ENCODE peak calls at places on chromosomes 16 and 17, in nine cellular contexts. H is heart left ventricle, V is stomach, I is sigmoid colon, P is A549, S is uterus, X is tibial nerve, G is GM12892, C is lower leg skin. T is an unnamed sample.
A peak's percentile ranks its signal among the peaks of the same experiment; 100 is the strongest.

GRCh38 chr16:86559802-86560305 is 4.8 kb upstream of the MTHFSD start:
- DNase-seq in H (no peak), V (no peak), I (no peak), P (no peak), S (no peak), X (no peak), G (no peak), C (no peak), T (no peak)

GRCh38 chr16:2840914-2841313 is 10.8 kb downstream of the ZG16B start:
- DNase-seq in H (no peak), V (no peak), I (peak; percentile 48), P (no peak), S (no peak), X (no peak), G (no peak), C (no peak), T (no peak)

GRCh38 chr17:7343250-7343649 is 6.9 kb downstream of the ACAP1 start:
- DNase-seq in H (no peak), V (no peak), I (no peak), P (no peak), S (no peak), X (no peak), G (no peak), C (no peak), T (no peak)

GRCh38 chr16:3461120-3461519 is 17.6 kb downstream of the NAA60 start:
- DNase-seq in H (no peak), V (no peak), I (no peak), P (no peak), S (no peak), X (no peak), G (no peak), C (no peak), T (no peak)

GRCh38 chr17:35578929-35579448 is 618 bp upstream of the PEX12 start:
- DNase-seq in H (no peak), V (no peak), I (no peak), P (no peak), S (no peak), X (no peak), G (no peak), C (no peak), T (no peak)

GRCh38 chr16:79685871-79686270 is 85.3 kb upstream of the MAF start:
- DNase-seq in H (no peak), V (no peak), I (no peak), P (no peak), S (no peak), X (no peak), G (no peak), C (no peak), T (no peak)

GRCh38 chr16:69859105-69859969 is 91.8 kb upstream of the CLEC18A start:
- DNase-seq in H (peak; percentile 47), V (peak; percentile 44), I (no peak), P (peak; percentile 57), S (no peak), X (no peak), G (no peak), C (no peak), T (no peak)

GRCh38 chr17:75844530-75845057 is 390 bp upstream of the UNC13D start:
- DNase-seq in H (no peak), V (peak; percentile 88), I (peak; percentile 71), P (peak; percentile 75), S (no peak), X (no peak), G (no peak), C (no peak), T (peak; percentile 90)

GRCh38 chr17:8740486-8740885 is 4.2 kb downstream of the CCDC42 start:
- DNase-seq in H (no peak), V (no peak), I (no peak), P (no peak), S (no peak), X (no peak), G (no peak), C (no peak), T (no peak)

GRCh38 chr17:39107141-39107540 is 44.3 kb downstream of the PLXDC1 start:
- DNase-seq in H (no peak), V (no peak), I (no peak), P (no peak), S (no peak), X (no peak), G (no peak), C (no peak), T (no peak)

GRCh38 chr17:39104657-39105056 is 46.8 kb downstream of the PLXDC1 start:
- DNase-seq in H (no peak), V (no peak), I (no peak), P (no peak), S (no peak), X (no peak), G (no peak), C (no peak), T (no peak)

GRCh38 chr17:39107973-39108372 is 43.5 kb downstream of the PLXDC1 start:
- DNase-seq in H (no peak), V (no peak), I (no peak), P (no peak), S (no peak), X (no peak), G (no peak), C (no peak), T (no peak)

GRCh38 chr17:39104046-39104445 is 47.4 kb downstream of the PLXDC1 start:
- DNase-seq in H (no peak), V (no peak), I (no peak), P (no peak), S (no peak), X (no peak), G (no peak), C (no peak), T (no peak)

DNA sequence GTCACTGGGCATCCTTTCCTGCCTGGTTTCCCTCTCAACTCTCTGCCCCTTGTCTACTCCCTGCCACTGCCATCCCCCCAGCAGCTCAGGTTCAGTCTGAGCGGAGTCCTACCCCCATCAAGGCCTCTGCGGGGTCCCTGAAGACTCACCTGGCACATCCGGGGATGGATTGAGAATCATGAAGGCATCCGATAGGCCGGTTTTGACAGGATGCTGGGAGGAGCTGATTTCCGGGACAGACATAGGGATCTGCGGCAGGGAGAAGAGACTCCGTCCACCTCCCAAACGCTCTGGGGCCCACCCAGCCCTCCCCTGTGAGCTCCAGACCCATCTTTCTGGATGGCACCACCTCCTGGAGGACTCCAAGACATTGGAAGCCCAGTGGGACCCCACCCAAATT is 45.7 kb downstream of the PLXDC1 start:
- DNase-seq in H (no peak), V (no peak), I (no peak), P (no peak), S (no peak), X (no peak), G (no peak), C (no peak), T (no peak)
- TF ChIP-seq POLR2A in H (no peak), V (no peak), I (no peak), P (no peak), S (no peak), X (no peak), G (no peak), C (no peak), T (no peak)

DNA sequence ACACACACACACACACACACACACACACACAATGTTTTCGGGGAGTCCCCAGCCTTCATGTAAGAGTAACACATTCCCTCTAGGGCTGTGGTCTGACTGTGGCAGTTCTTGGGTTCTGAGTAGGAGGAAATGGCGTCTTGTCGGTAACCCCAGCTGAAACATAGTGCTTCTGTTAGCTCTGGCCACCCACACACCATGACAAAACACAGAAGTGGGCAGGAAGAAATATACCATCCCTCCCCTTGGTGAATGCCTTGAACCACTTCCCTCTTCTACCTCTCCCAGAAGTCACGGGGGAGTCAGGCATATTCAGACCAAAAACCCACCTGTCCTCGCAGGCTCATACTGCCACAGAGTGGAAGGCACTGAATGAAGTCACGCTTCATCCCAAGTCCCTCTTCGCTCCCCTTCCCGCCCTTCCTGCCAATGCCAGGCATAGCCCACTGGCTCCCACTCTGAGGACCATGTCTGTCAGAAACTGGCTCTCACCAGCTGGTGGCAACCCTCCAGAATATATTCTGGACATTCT is 11.5 kb downstream of the SLC35B1 start:
- DNase-seq in H (no peak), V (no peak), I (no peak), P (no peak), S (no peak), X (no peak), G (no peak), C (no peak), T (no peak)
- TF ChIP-seq POLR2A in H (no peak), V (no peak), I (no peak), P (no peak), S (no peak), X (no peak), G (peak; percentile 40), C (no peak), T (no peak)

DNA sequence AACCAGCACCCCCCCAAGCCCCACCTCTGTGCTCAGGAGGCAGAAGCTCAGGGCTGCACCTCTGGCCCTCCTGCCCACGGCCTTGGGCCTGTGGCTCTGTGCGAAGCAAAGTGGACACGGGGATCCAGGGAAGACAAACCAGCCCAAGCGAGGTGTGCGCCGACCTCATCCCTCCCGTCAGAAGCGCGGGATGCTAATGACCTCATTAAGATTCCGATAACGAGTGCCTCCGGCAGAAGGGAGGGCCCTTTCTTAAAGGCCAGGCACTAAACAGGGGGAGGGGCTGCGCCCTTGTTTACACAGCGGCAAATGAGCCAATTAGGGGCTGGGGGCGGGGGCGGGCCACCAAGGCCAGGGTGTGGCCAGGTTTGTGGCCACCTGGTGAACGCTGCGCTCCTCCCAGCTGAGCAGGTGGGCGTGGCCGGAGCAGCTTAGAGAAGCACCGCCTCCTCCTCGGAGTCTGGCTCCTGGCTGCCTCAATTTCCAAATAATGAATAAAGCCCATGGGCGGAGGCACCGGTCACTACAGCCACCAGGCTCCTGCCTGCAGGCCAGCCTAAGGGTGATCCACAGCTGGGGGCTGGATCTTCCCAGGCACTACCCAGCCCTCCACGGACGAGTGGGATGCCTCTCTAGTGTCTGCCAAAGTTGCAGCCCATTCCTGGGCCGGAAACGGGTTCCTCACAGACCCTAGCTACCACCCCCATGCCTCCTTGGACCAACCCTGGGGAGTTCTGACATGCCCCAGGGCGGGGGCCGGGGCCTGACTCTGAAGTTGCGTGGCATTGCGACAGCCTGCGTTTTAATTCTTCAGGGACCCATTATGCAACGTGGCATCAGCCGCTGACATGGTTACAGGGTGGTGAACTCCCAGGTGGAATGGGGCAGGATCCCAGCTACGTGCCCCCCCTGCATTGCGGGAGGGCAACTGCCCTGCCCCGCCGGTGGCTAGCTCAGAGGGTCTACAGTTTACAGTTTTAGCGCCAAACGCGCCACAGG is 3.0 kb downstream of the CBX4 start:
- DNase-seq in H (no peak), V (peak; percentile 90), I (no peak), P (no peak), S (no peak), X (no peak), G (no peak), C (peak; percentile 52), T (no peak)
- TF ChIP-seq POLR2A in H (no peak), V (no peak), I (no peak), P (no peak), S (no peak), X (no peak), G (no peak), C (no peak), T (no peak)

DNA sequence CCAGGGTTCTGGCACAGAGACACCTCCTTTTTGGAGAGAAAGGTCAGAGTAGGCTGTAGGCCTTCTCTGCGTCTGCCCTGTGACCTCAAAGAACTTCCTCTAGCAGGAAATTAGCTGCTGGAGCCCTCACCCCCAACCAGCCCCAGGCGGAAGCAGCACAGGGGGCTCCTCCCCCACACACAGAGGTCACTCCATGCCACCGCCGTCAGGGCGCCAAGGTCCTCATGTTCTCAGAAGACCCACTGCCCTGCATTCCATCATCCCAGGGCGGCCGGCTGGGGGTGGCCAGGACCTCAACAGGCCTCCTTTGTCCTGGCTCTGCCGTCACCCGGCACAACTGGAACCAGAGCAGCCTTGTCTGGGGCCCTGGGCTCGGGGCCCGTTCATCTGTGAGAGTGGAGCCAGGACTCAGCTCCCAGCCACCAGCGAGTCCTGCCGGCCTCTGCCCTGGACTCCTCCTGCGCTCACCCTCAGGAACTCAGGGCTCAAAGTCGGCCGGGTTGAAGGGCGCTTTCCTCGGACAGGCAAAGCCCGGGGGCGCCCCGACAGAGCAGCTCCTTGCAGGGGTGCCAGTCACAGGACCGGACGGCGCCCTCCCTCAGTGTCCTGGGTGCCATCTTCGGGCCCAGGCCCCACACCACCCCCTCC is 1.2 kb downstream of the TMC6 start:
- DNase-seq in H (peak; percentile 83), V (peak; percentile 57), I (peak; percentile 88), P (no peak), S (no peak), X (peak; percentile 37), G (peak; percentile 78), C (no peak), T (no peak)
- TF ChIP-seq POLR2A in H (no peak), V (no peak), I (peak; percentile 26), P (no peak), S (no peak), X (peak; percentile 41), G (no peak), C (no peak), T (no peak)